ENCODE peak calls at places on chromosomes 13 and 19, in eight cellular contexts. C is left cardiac atrium, K is RWPE2, H is testis, Q is brain microvascular endothelial cell, J is ecto neural progenitor cell, N is lower leg skin, M is NCI-H82. A is an unnamed sample.

GRCh38 chr13:48412881-48413351 is at the start of gene LPAR6:
- DNase-seq in M (peak), N (no peak), J (no peak), H (no peak), K (no peak), Q (peak), C (no peak), A (no peak)

GRCh38 chr19:21256722-21257121 is 72.5 kb downstream of the ZNF708 start:
- DNase-seq in Q (peak), N (no peak), K (no peak), H (peak), C (no peak), M (peak), J (no peak), A (no peak)

GRCh38 chr19:30228726-30229523 is 143.3 kb upstream of the ZNF536 start:
- DNase-seq in M (peak), C (no peak), J (peak), H (no peak), N (no peak), K (no peak), Q (no peak), A (no peak)

GRCh38 chr19:17711851-17712250 is 7.4 kb upstream of the MAP1S start:
- DNase-seq in J (no peak), K (no peak), N (no peak), M (no peak), H (no peak), C (no peak), Q (no peak), A (no peak)

GRCh38 chr13:32902898-32903297 is 113.3 kb upstream of the KL start:
- DNase-seq in N (peak), J (no peak), Q (no peak), C (peak), K (no peak), M (no peak), H (peak), A (no peak)

GRCh38 chr13:19713186-19713965 is 69.4 kb downstream of the PSPC1 start:
- DNase-seq in J (no peak), Q (peak), N (no peak), K (no peak), M (no peak), H (no peak), C (no peak), A (no peak)

GRCh38 chr19:10339380-10339960 is at the start of gene ICAM3:
- DNase-seq in K (no peak), N (no peak), M (no peak), Q (no peak), J (no peak), H (no peak), C (no peak), A (no peak)

GRCh38 chr13:23715762-23716235 is 145.6 kb downstream of the TNFRSF19 start:
- DNase-seq in C (no peak), Q (no peak), H (no peak), J (no peak), M (peak), N (no peak), K (no peak), A (no peak)

GRCh38 chr13:40682449-40683240 is 16.2 kb upstream of the FOXO1 start:
- DNase-seq in K (no peak), N (no peak), C (no peak), Q (no peak), H (no peak), M (peak), J (no peak), A (no peak)

GRCh38 chr19:38361633-38362075 is 12.7 kb upstream of the PSMD8 start:
- DNase-seq in C (peak), N (peak), H (peak), J (peak), K (peak), Q (peak), M (peak), A (no peak)